ENCODE peak calls at places on chromosomes 2 and 18, in six cellular contexts. F is neuronal stem cell, T is mesenchymal stem cell, G is IMR-90, J is H1, D is mesendoderm. U is an unnamed sample.

GRCh38 chr2:198102841-198103240 is 298.4 kb downstream of the PLCL1 start:
- DNase-seq in T (no peak), G (no peak), D (no peak), F (no peak), J (no peak), U (no peak)

GRCh38 chr2:47205576-47206141 is 50.6 kb upstream of the STPG4 start:
- DNase-seq in T (no peak), F (no peak), G (peak), J (peak), D (peak), U (no peak)

GRCh38 chr2:164717000-164717597 is 95.8 kb upstream of the GRB14 start:
- DNase-seq in T (peak), D (no peak), F (no peak), J (no peak), G (peak), U (peak)

GRCh38 chr2:234308073-234308813 is 188.6 kb downstream of the ARL4C start:
- DNase-seq in F (no peak), T (no peak), J (no peak), D (no peak), G (peak), U (no peak)

GRCh38 chr2:161116463-161116960 is 43.7 kb upstream of the TANK start:
- DNase-seq in T (no peak), F (no peak), D (no peak), G (no peak), J (no peak), U (no peak)

GRCh38 chr2:88542668-88543067 is 84.6 kb downstream of the EIF2AK3 start:
- DNase-seq in D (no peak), G (no peak), F (no peak), J (no peak), T (no peak), U (no peak)

GRCh38 chr2:182393361-182393760 is 33.5 kb downstream of the PDE1A start:
- DNase-seq in F (no peak), G (no peak), D (no peak), T (no peak), J (no peak), U (no peak)

GRCh38 chr2:73176205-73176880 is 26.0 kb upstream of the NOTO start:
- DNase-seq in J (peak), F (no peak), D (peak), G (no peak), T (peak), U (peak)

GRCh38 chr18:48828713-48829442 is 121.9 kb downstream of the SMAD7 start:
- DNase-seq in G (no peak), D (peak), T (no peak), F (no peak), J (peak), U (no peak)

GRCh38 chr18:24734058-24734457 is 273.6 kb downstream of the HRH4 start:
- DNase-seq in G (no peak), F (no peak), J (peak), T (peak), D (peak), U (peak)

GRCh38 chr2:23633966-23634365 is 249.0 kb downstream of the KLHL29 start:
- DNase-seq in T (no peak), F (no peak), G (no peak), J (no peak), D (no peak), U (no peak)

GRCh38 chr2:23639406-23639982 is 254.5 kb downstream of the KLHL29 start:
- DNase-seq in J (no peak), T (no peak), F (no peak), G (no peak), D (no peak), U (no peak)

GRCh38 chr2:23636412-23636811 is 251.4 kb downstream of the KLHL29 start:
- DNase-seq in G (peak), F (no peak), T (peak), J (no peak), D (peak), U (peak)

GRCh38 chr2:23635666-23636340 is 250.8 kb downstream of the KLHL29 start:
- DNase-seq in T (no peak), J (no peak), F (no peak), G (no peak), D (no peak), U (no peak)

GRCh38 chr2:23637011-23637778 is 252.2 kb downstream of the KLHL29 start:
- DNase-seq in D (peak), G (peak), F (no peak), J (no peak), T (peak), U (no peak)
- H3K18ac ChIP-seq in D (peak), G (no peak), F (peak), J (no peak), T (peak), U (no peak)

GRCh38 chr18:79792988-79793355 is 4.8 kb upstream of the KCNG2 start:
- DNase-seq in F (no peak), J (no peak), G (no peak), D (no peak), T (no peak), U (no peak)
- H3K4me3 ChIP-seq in F (no peak), J (no peak), G (no peak), D (no peak), T (no peak), U (no peak)

GRCh38 chr18:68583685-68584084 is 131.2 kb downstream of the TMX3 start:
- DNase-seq in F (no peak), D (no peak), J (no peak), G (no peak), T (no peak), U (no peak)
- H3K18ac ChIP-seq in F (no peak), D (no peak), J (no peak), G (no peak), T (no peak), U (no peak)

GRCh38 chr2:199449455-199449854 is 8.3 kb downstream of the SATB2 start:
- DNase-seq in G (peak), J (no peak), D (no peak), F (no peak), T (no peak), U (no peak)
- H3K4me3 ChIP-seq in G (no peak), J (no peak), D (no peak), F (no peak), T (no peak), U (no peak)

GRCh38 chr2:15357922-15358321 is 203.2 kb downstream of the NBAS start:
- DNase-seq in D (no peak), J (no peak), G (no peak), F (no peak), T (no peak), U (no peak)
- H3K18ac ChIP-seq in D (no peak), J (no peak), G (no peak), F (no peak), T (no peak), U (no peak)

DNA sequence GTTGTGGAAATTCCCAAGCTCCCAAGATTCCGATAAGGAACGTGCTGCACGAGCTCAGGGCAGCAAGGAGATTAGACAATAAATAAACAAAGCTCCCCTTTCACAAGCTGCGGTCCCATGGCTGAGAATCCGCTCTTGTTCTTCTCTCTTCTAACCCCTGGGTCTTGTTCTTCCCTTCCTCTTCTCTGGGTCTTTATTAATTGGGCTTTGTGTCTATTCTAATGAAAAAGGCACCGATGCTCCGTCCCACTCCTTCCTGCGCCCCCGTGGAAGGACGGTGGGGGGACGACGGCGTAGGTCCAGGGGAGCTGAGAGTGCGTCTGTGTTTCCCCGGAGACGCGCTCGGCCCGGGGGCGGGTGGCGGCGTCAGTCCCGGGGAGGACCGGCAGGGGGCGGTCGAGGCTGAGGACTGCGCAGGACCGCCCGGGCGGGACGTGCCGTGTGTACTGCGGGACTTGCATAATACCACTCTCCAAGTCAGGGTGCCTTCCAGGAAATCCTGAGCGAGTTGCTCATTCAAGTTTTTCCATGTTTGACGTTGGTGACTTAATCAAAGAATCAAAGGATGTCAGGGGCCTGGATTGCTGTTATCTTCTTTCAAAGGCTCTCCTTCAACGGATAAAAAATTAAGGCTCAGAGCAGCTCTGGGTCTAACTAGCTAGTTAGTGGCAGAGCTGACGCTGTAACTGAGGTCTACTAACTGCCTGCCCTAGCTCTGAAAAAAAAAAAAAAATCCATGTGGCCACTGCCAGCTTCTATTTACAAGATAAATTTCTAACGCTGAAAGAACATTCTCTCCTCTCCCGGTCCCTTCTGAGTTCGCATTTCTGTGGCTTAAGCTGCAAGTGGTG is 321.4 kb downstream of the TGIF1 start:
- DNase-seq in D (peak), T (peak), G (peak), J (peak), F (peak), U (peak)
- H3K4me3 ChIP-seq in D (no peak), T (peak), G (peak), J (peak), F (peak), U (peak)

U was measured in trophoblast cell.